ENCODE peak calls at places on chromosome 20, in nine cellular contexts. B is SHP77, D is thoracic aorta, Q is HTR-8/SVneo, Z is HEK293T, X is GM18507, P is NCI-H1417 treated with DMSO at 0.1 percent for 48 hours, G is mammary epithelial cell, N is colonic mucosa. W is an unnamed sample.

GRCh38 chr20:43559588-43559987 is 761 bp downstream of the SGK2 start:
- DNase-seq in G (no peak), B (no peak), D (no peak), X (no peak), Z (no peak), P (no peak), N (peak), Q (no peak), W (no peak)

GRCh38 chr20:61896058-61896961 is 169.4 kb downstream of the TAF4 start:
- DNase-seq in Z (peak), N (no peak), B (peak), D (no peak), G (peak), P (no peak), Q (peak), X (peak), W (no peak)

GRCh38 chr20:63172726-63173125 is 43.2 kb downstream of the YTHDF1 start:
- DNase-seq in N (no peak), Q (peak), B (peak), Z (no peak), P (no peak), D (no peak), G (no peak), X (no peak), W (no peak)

GRCh38 chr20:58869662-58870227 is 17.2 kb downstream of the GNAS start:
- DNase-seq in N (no peak), G (no peak), X (no peak), B (no peak), Q (no peak), P (no peak), D (no peak), Z (no peak), W (no peak)

GRCh38 chr20:51368461-51369211 is 173.9 kb downstream of the NFATC2 start:
- DNase-seq in D (no peak), Q (no peak), P (no peak), B (no peak), G (no peak), X (no peak), Z (no peak), N (no peak), W (no peak)

GRCh38 chr20:62850333-62850974 is 11.2 kb downstream of the TCFL5 start:
- DNase-seq in G (no peak), X (no peak), N (no peak), Q (no peak), B (no peak), P (no peak), Z (no peak), D (no peak), W (no peak)

GRCh38 chr20:58289143-58289542 is 20.4 kb upstream of the RAB22A start:
- DNase-seq in X (no peak), G (no peak), D (no peak), P (no peak), B (no peak), N (no peak), Q (no peak), Z (no peak), W (no peak)

GRCh38 chr20:46715292-46715756 is 5.9 kb downstream of the SLC2A10 start:
- DNase-seq in Z (no peak), D (no peak), P (no peak), G (no peak), B (no peak), X (no peak), N (peak), Q (peak), W (peak)

GRCh38 chr20:43444107-43444506 is 13.6 kb upstream of the SRSF6 start:
- DNase-seq in Q (no peak), B (no peak), D (no peak), X (no peak), G (no peak), P (no peak), N (no peak), Z (no peak), W (no peak)

GRCh38 chr20:8646716-8647115 is 422.2 kb upstream of the PLCB4 start:
- DNase-seq in N (no peak), Q (no peak), Z (no peak), X (no peak), G (peak), B (no peak), P (no peak), D (no peak), W (no peak)

GRCh38 chr20:1827974-1828785 is 67.0 kb upstream of the SIRPA start:
- DNase-seq in N (peak), Q (no peak), G (peak), B (no peak), D (no peak), X (no peak), Z (no peak), P (no peak), W (no peak)

GRCh38 chr20:32327087-32327681 is 30.9 kb upstream of the ASXL1 start:
- DNase-seq in N (no peak), P (no peak), G (no peak), Z (no peak), Q (no peak), X (no peak), B (no peak), D (no peak), W (no peak)

GRCh38 chr20:23114018-23114417 is 27.9 kb upstream of the CD93 start:
- DNase-seq in D (no peak), B (no peak), Z (no peak), P (no peak), N (no peak), Q (no peak), G (no peak), X (no peak), W (no peak)

GRCh38 chr20:45781391-45781931 is 10.2 kb downstream of the WFDC3 start:
- DNase-seq in X (no peak), Z (no peak), N (no peak), P (no peak), Q (peak), D (no peak), B (no peak), G (peak), W (no peak)

GRCh38 chr20:19236371-19237055 is 24.1 kb downstream of the SLC24A3 start:
- DNase-seq in D (no peak), X (no peak), N (no peak), G (no peak), B (no peak), Z (no peak), Q (no peak), P (no peak), W (no peak)

GRCh38 chr20:57895161-57895855 is 185.5 kb upstream of the PMEPA1 start:
- DNase-seq in B (no peak), X (no peak), N (no peak), G (no peak), P (no peak), Z (no peak), D (no peak), Q (no peak), W (no peak)

GRCh38 chr20:50541606-50542041 is 31.4 kb downstream of the PTPN1 start:
- DNase-seq in G (no peak), Q (no peak), X (no peak), D (no peak), Z (no peak), P (no peak), B (no peak), N (no peak), W (no peak)

GRCh38 chr20:51043811-51044210 is 20.9 kb upstream of the KCNG1 start:
- DNase-seq in N (no peak), G (peak), X (no peak), Z (no peak), Q (no peak), B (no peak), D (no peak), P (no peak), W (no peak)

GRCh38 chr20:61186771-61187170 is 65.3 kb upstream of the CDH4 start:
- DNase-seq in Z (no peak), B (no peak), X (no peak), Q (no peak), D (no peak), N (no peak), P (no peak), G (no peak), W (no peak)

GRCh38 chr20:23366384-23366783 is 4.4 kb downstream of the GZF1 start:
- DNase-seq in B (no peak), G (peak), Z (no peak), X (no peak), N (no peak), P (no peak), D (no peak), Q (no peak), W (no peak)

GRCh38 chr20:13865825-13866351 is 81.1 kb downstream of the NDUFAF5 start:
- DNase-seq in G (peak), B (no peak), D (no peak), N (peak), X (no peak), Q (no peak), P (no peak), Z (no peak), W (no peak)

GRCh38 chr20:34891166-34892062 is 15.0 kb downstream of the ACSS2 start:
- DNase-seq in Q (peak), Z (no peak), X (no peak), D (no peak), P (no peak), N (no peak), B (no peak), G (peak), W (no peak)

GRCh38 chr20:63977392-63978276 is 1.8 kb downstream of the SAMD10 start:
- DNase-seq in P (no peak), D (no peak), X (no peak), N (no peak), Z (no peak), Q (peak), B (no peak), G (no peak), W (no peak)

GRCh38 chr20:62914970-62915457 is 11.3 kb downstream of the DIDO1 start:
- DNase-seq in X (no peak), P (no peak), D (no peak), B (peak), G (peak), N (no peak), Z (peak), Q (peak), W (no peak)

GRCh38 chr20:34177060-34177459 is 64.2 kb upstream of the ASIP start:
- DNase-seq in G (no peak), D (no peak), Z (no peak), N (no peak), B (no peak), P (no peak), X (no peak), Q (no peak), W (no peak)

GRCh38 chr20:53904261-53904660 is 166.1 kb downstream of the BCAS1 start:
- DNase-seq in B (no peak), P (no peak), Z (no peak), X (no peak), N (no peak), G (no peak), Q (no peak), D (no peak), W (no peak)

GRCh38 chr20:37071481-37071911 is 24.3 kb downstream of the RBL1 start:
- DNase-seq in P (no peak), D (no peak), B (no peak), X (no peak), Z (no peak), Q (no peak), N (no peak), G (peak), W (no peak)

GRCh38 chr20:9617062-9617461 is 102.7 kb downstream of the LAMP5 start:
- DNase-seq in G (peak), Q (peak), P (peak), B (peak), Z (peak), N (peak), X (peak), D (no peak), W (peak)

GRCh38 chr20:50278684-50279531 is 88.3 kb downstream of the CEBPB start:
- DNase-seq in Q (no peak), G (peak), D (no peak), X (no peak), Z (peak), P (no peak), N (peak), B (peak), W (no peak)

GRCh38 chr20:38550274-38550673 is 30.7 kb upstream of the ADIG start:
- DNase-seq in G (no peak), Z (peak), Q (peak), N (no peak), P (no peak), X (no peak), B (no peak), D (no peak), W (no peak)

GRCh38 chr20:59598625-59599310 is 5.6 kb upstream of the PHACTR3 start:
- DNase-seq in X (peak), P (peak), Q (peak), Z (peak), G (peak), B (peak), N (no peak), D (no peak), W (no peak)

GRCh38 chr20:59018817-59019216 is 412 bp upstream of the TUBB1 start:
- DNase-seq in X (no peak), Q (no peak), B (no peak), G (no peak), N (no peak), P (no peak), Z (no peak), D (no peak), W (no peak)

GRCh38 chr20:41148956-41149355 is 11.6 kb downstream of the PLCG1 start:
- DNase-seq in B (no peak), Z (no peak), Q (no peak), P (no peak), D (no peak), N (no peak), X (no peak), G (no peak), W (no peak)

GRCh38 chr20:15930324-15931305 is 642.6 kb downstream of the KIF16B start:
- DNase-seq in Z (peak), P (no peak), Q (no peak), N (no peak), B (peak), D (no peak), G (peak), X (no peak), W (no peak)

GRCh38 chr20:12660918-12661317 is 347.9 kb upstream of the SPTLC3 start:
- DNase-seq in D (peak), P (no peak), N (no peak), B (no peak), Z (peak), G (peak), Q (no peak), X (no peak), W (no peak)